ENCODE peak calls at places on chromosome 6, in ten cellular contexts. One of them, this sample, is unnamed.

GRCh38 chr6:147872002-147872401 is 363.5 kb downstream of the SAMD5 start:
- DNase-seq in iPS-NIHi11: no peak
- DNase-seq in fibroblast of the conjunctiva: no peak
- DNase-seq in left ventricle myocardium superior: no peak
- DNase-seq in SW 1271: no peak
- DNase-seq in effector CD4-positive, alpha-beta T cell: no peak
- DNase-seq in HCT116: no peak
- DNase-seq in left cardiac atrium: no peak
- DNase-seq in AG20443: no peak
- DNase-seq in stimulated activated CD8-positive, alpha-beta memory T cell treated with anti-CD3 and anti-CD28 coated beads, Interleukin-15, amount 100 ng/mL, for 48 hours: no peak
- DNase-seq in this sample: no peak

GRCh38 chr6:4383910-4384637 is 248.7 kb upstream of the ECI2 start:
- DNase-seq in iPS-NIHi11: no peak
- DNase-seq in fibroblast of the conjunctiva: no peak
- DNase-seq in left ventricle myocardium superior: no peak
- DNase-seq in SW 1271: no peak
- DNase-seq in effector CD4-positive, alpha-beta T cell: no peak
- DNase-seq in HCT116: no peak
- DNase-seq in left cardiac atrium: no peak
- DNase-seq in AG20443: no peak
- DNase-seq in stimulated activated CD8-positive, alpha-beta memory T cell treated with anti-CD3 and anti-CD28 coated beads, Interleukin-15, amount 100 ng/mL, for 48 hours: no peak
- DNase-seq in this sample: no peak

GRCh38 chr6:22783921-22784320 is 214.6 kb downstream of the HDGFL1 start:
- DNase-seq in iPS-NIHi11: no peak
- DNase-seq in fibroblast of the conjunctiva: no peak
- DNase-seq in left ventricle myocardium superior: no peak
- DNase-seq in SW 1271: no peak
- DNase-seq in effector CD4-positive, alpha-beta T cell: no peak
- DNase-seq in HCT116: no peak
- DNase-seq in left cardiac atrium: no peak
- DNase-seq in AG20443: no peak
- DNase-seq in stimulated activated CD8-positive, alpha-beta memory T cell treated with anti-CD3 and anti-CD28 coated beads, Interleukin-15, amount 100 ng/mL, for 48 hours: no peak
- DNase-seq in this sample: no peak

GRCh38 chr6:108707328-108707976 is 140.8 kb upstream of the ARMC2 start:
- DNase-seq in iPS-NIHi11: no peak
- DNase-seq in fibroblast of the conjunctiva: peak
- DNase-seq in left ventricle myocardium superior: no peak
- DNase-seq in SW 1271: no peak
- DNase-seq in effector CD4-positive, alpha-beta T cell: no peak
- DNase-seq in HCT116: no peak
- DNase-seq in left cardiac atrium: no peak
- DNase-seq in AG20443: no peak
- DNase-seq in stimulated activated CD8-positive, alpha-beta memory T cell treated with anti-CD3 and anti-CD28 coated beads, Interleukin-15, amount 100 ng/mL, for 48 hours: no peak
- DNase-seq in this sample: no peak

GRCh38 chr6:14665827-14666724 is 548.5 kb downstream of the CD83 start:
- DNase-seq in iPS-NIHi11: no peak
- DNase-seq in fibroblast of the conjunctiva: peak
- DNase-seq in left ventricle myocardium superior: peak
- DNase-seq in SW 1271: no peak
- DNase-seq in effector CD4-positive, alpha-beta T cell: no peak
- DNase-seq in HCT116: no peak
- DNase-seq in left cardiac atrium: peak
- DNase-seq in AG20443: peak
- DNase-seq in stimulated activated CD8-positive, alpha-beta memory T cell treated with anti-CD3 and anti-CD28 coated beads, Interleukin-15, amount 100 ng/mL, for 48 hours: peak
- DNase-seq in this sample: no peak

GRCh38 chr6:34341481-34341971 is 50.9 kb downstream of the NUDT3 start:
- DNase-seq in iPS-NIHi11: no peak
- DNase-seq in fibroblast of the conjunctiva: no peak
- DNase-seq in left ventricle myocardium superior: no peak
- DNase-seq in SW 1271: no peak
- DNase-seq in effector CD4-positive, alpha-beta T cell: no peak
- DNase-seq in HCT116: no peak
- DNase-seq in left cardiac atrium: no peak
- DNase-seq in AG20443: peak
- DNase-seq in stimulated activated CD8-positive, alpha-beta memory T cell treated with anti-CD3 and anti-CD28 coated beads, Interleukin-15, amount 100 ng/mL, for 48 hours: no peak
- DNase-seq in this sample: no peak

GRCh38 chr6:36180126-36180525 is 16.4 kb upstream of the BRPF3 start:
- DNase-seq in iPS-NIHi11: no peak
- DNase-seq in fibroblast of the conjunctiva: no peak
- DNase-seq in left ventricle myocardium superior: no peak
- DNase-seq in SW 1271: no peak
- DNase-seq in effector CD4-positive, alpha-beta T cell: no peak
- DNase-seq in HCT116: no peak
- DNase-seq in left cardiac atrium: no peak
- DNase-seq in AG20443: no peak
- DNase-seq in stimulated activated CD8-positive, alpha-beta memory T cell treated with anti-CD3 and anti-CD28 coated beads, Interleukin-15, amount 100 ng/mL, for 48 hours: no peak
- DNase-seq in this sample: no peak

GRCh38 chr6:29924731-29925130 is 17.6 kb upstream of the HLA-A start:
- DNase-seq in iPS-NIHi11: no peak
- DNase-seq in fibroblast of the conjunctiva: no peak
- DNase-seq in left ventricle myocardium superior: no peak
- DNase-seq in SW 1271: peak
- DNase-seq in effector CD4-positive, alpha-beta T cell: no peak
- DNase-seq in HCT116: peak
- DNase-seq in left cardiac atrium: no peak
- DNase-seq in AG20443: no peak
- DNase-seq in stimulated activated CD8-positive, alpha-beta memory T cell treated with anti-CD3 and anti-CD28 coated beads, Interleukin-15, amount 100 ng/mL, for 48 hours: no peak
- DNase-seq in this sample: no peak

GRCh38 chr6:167056370-167056769 is 57.2 kb downstream of the CEP43 start:
- DNase-seq in iPS-NIHi11: no peak
- DNase-seq in fibroblast of the conjunctiva: no peak
- DNase-seq in left ventricle myocardium superior: no peak
- DNase-seq in SW 1271: no peak
- DNase-seq in effector CD4-positive, alpha-beta T cell: peak
- DNase-seq in HCT116: no peak
- DNase-seq in left cardiac atrium: no peak
- DNase-seq in AG20443: no peak
- DNase-seq in stimulated activated CD8-positive, alpha-beta memory T cell treated with anti-CD3 and anti-CD28 coated beads, Interleukin-15, amount 100 ng/mL, for 48 hours: no peak
- DNase-seq in this sample: peak

This sample was measured in T-helper 22 cell.